ENCODE peak calls at places on chromosome 13, in nine cellular contexts. One of them, this sample, is unnamed.

GRCh38 chr13:28100149-28101121 is at the start of gene FLT3:
- DNase-seq in stimulated activated naive CD8-positive, alpha-beta T cell treated with anti-CD3 and anti-CD28 coated beads, Interleukin-15, Interleukin-2, amounts not matched to agents 100 U/mL and 50 U/mL, for 24 hours: peak
- DNase-seq in Caco-2: peak
- DNase-seq in NCI-H2029: no peak
- DNase-seq in GOT3: no peak
- DNase-seq in fibroblast of lung: peak
- DNase-seq in mucosa of descending colon: peak
- DNase-seq in stimulated activated CD4-positive, alpha-beta T cell treated with anti-CD3 and anti-CD28 coated beads, Interleukin-12 subunit alpha, Interleukin-12 subunit beta, amount 100 ng/mL, for 24 hours: peak
- DNase-seq in hepatic stellate cell: peak
- DNase-seq in this sample: no peak

GRCh38 chr13:26923824-26924605 is 163.4 kb upstream of the GPR12 start:
- DNase-seq in NCI-H2029: no peak
- DNase-seq in fibroblast of lung: peak
- DNase-seq in GOT3: no peak
- DNase-seq in mucosa of descending colon: no peak
- DNase-seq in Caco-2: no peak
- DNase-seq in stimulated activated CD4-positive, alpha-beta T cell treated with anti-CD3 and anti-CD28 coated beads, Interleukin-12 subunit alpha, Interleukin-12 subunit beta, amount 100 ng/mL, for 24 hours: no peak
- DNase-seq in stimulated activated naive CD8-positive, alpha-beta T cell treated with anti-CD3 and anti-CD28 coated beads, Interleukin-15, Interleukin-2, amounts not matched to agents 100 U/mL and 50 U/mL, for 24 hours: no peak
- DNase-seq in hepatic stellate cell: peak
- DNase-seq in this sample: no peak

GRCh38 chr13:97904059-97904458 is 49.4 kb upstream of the IPO5 start:
- DNase-seq in NCI-H2029: no peak
- DNase-seq in GOT3: no peak
- DNase-seq in hepatic stellate cell: no peak
- DNase-seq in Caco-2: no peak
- DNase-seq in stimulated activated naive CD8-positive, alpha-beta T cell treated with anti-CD3 and anti-CD28 coated beads, Interleukin-15, Interleukin-2, amounts not matched to agents 100 U/mL and 50 U/mL, for 24 hours: no peak
- DNase-seq in fibroblast of lung: no peak
- DNase-seq in mucosa of descending colon: no peak
- DNase-seq in stimulated activated CD4-positive, alpha-beta T cell treated with anti-CD3 and anti-CD28 coated beads, Interleukin-12 subunit alpha, Interleukin-12 subunit beta, amount 100 ng/mL, for 24 hours: no peak
- DNase-seq in this sample: no peak

GRCh38 chr13:52067237-52067636 is 42.7 kb downstream of the UTP14C start:
- DNase-seq in hepatic stellate cell: no peak
- DNase-seq in fibroblast of lung: no peak
- DNase-seq in NCI-H2029: no peak
- DNase-seq in GOT3: no peak
- DNase-seq in mucosa of descending colon: no peak
- DNase-seq in stimulated activated naive CD8-positive, alpha-beta T cell treated with anti-CD3 and anti-CD28 coated beads, Interleukin-15, Interleukin-2, amounts not matched to agents 100 U/mL and 50 U/mL, for 24 hours: no peak
- DNase-seq in stimulated activated CD4-positive, alpha-beta T cell treated with anti-CD3 and anti-CD28 coated beads, Interleukin-12 subunit alpha, Interleukin-12 subunit beta, amount 100 ng/mL, for 24 hours: no peak
- DNase-seq in Caco-2: no peak
- DNase-seq in this sample: no peak

GRCh38 chr13:98411617-98412310 is 165.1 kb downstream of the STK24 start:
- DNase-seq in stimulated activated CD4-positive, alpha-beta T cell treated with anti-CD3 and anti-CD28 coated beads, Interleukin-12 subunit alpha, Interleukin-12 subunit beta, amount 100 ng/mL, for 24 hours: no peak
- DNase-seq in Caco-2: peak
- DNase-seq in hepatic stellate cell: no peak
- DNase-seq in fibroblast of lung: no peak
- DNase-seq in GOT3: no peak
- DNase-seq in stimulated activated naive CD8-positive, alpha-beta T cell treated with anti-CD3 and anti-CD28 coated beads, Interleukin-15, Interleukin-2, amounts not matched to agents 100 U/mL and 50 U/mL, for 24 hours: no peak
- DNase-seq in mucosa of descending colon: no peak
- DNase-seq in NCI-H2029: no peak
- DNase-seq in this sample: no peak

GRCh38 chr13:60645552-60646138 is 248.6 kb downstream of the TDRD3 start:
- DNase-seq in hepatic stellate cell: no peak
- DNase-seq in stimulated activated CD4-positive, alpha-beta T cell treated with anti-CD3 and anti-CD28 coated beads, Interleukin-12 subunit alpha, Interleukin-12 subunit beta, amount 100 ng/mL, for 24 hours: no peak
- DNase-seq in GOT3: no peak
- DNase-seq in mucosa of descending colon: no peak
- DNase-seq in fibroblast of lung: no peak
- DNase-seq in Caco-2: no peak
- DNase-seq in stimulated activated naive CD8-positive, alpha-beta T cell treated with anti-CD3 and anti-CD28 coated beads, Interleukin-15, Interleukin-2, amounts not matched to agents 100 U/mL and 50 U/mL, for 24 hours: no peak
- DNase-seq in NCI-H2029: no peak
- DNase-seq in this sample: no peak

GRCh38 chr13:95512957-95513356 is 39.6 kb upstream of the CLDN10 start:
- DNase-seq in stimulated activated CD4-positive, alpha-beta T cell treated with anti-CD3 and anti-CD28 coated beads, Interleukin-12 subunit alpha, Interleukin-12 subunit beta, amount 100 ng/mL, for 24 hours: no peak
- DNase-seq in stimulated activated naive CD8-positive, alpha-beta T cell treated with anti-CD3 and anti-CD28 coated beads, Interleukin-15, Interleukin-2, amounts not matched to agents 100 U/mL and 50 U/mL, for 24 hours: no peak
- DNase-seq in hepatic stellate cell: no peak
- DNase-seq in NCI-H2029: no peak
- DNase-seq in fibroblast of lung: no peak
- DNase-seq in mucosa of descending colon: no peak
- DNase-seq in Caco-2: no peak
- DNase-seq in GOT3: no peak
- DNase-seq in this sample: no peak

GRCh38 chr13:101341464-101341863 is 74.8 kb downstream of the NALCN start:
- DNase-seq in mucosa of descending colon: no peak
- DNase-seq in Caco-2: no peak
- DNase-seq in fibroblast of lung: peak
- DNase-seq in stimulated activated CD4-positive, alpha-beta T cell treated with anti-CD3 and anti-CD28 coated beads, Interleukin-12 subunit alpha, Interleukin-12 subunit beta, amount 100 ng/mL, for 24 hours: no peak
- DNase-seq in GOT3: no peak
- DNase-seq in hepatic stellate cell: no peak
- DNase-seq in stimulated activated naive CD8-positive, alpha-beta T cell treated with anti-CD3 and anti-CD28 coated beads, Interleukin-15, Interleukin-2, amounts not matched to agents 100 U/mL and 50 U/mL, for 24 hours: no peak
- DNase-seq in NCI-H2029: no peak
- DNase-seq in this sample: no peak

GRCh38 chr13:58080806-58081205 is 449.3 kb downstream of the PCDH17 start:
- DNase-seq in hepatic stellate cell: no peak
- DNase-seq in fibroblast of lung: peak
- DNase-seq in stimulated activated naive CD8-positive, alpha-beta T cell treated with anti-CD3 and anti-CD28 coated beads, Interleukin-15, Interleukin-2, amounts not matched to agents 100 U/mL and 50 U/mL, for 24 hours: no peak
- DNase-seq in GOT3: no peak
- DNase-seq in Caco-2: no peak
- DNase-seq in NCI-H2029: no peak
- DNase-seq in mucosa of descending colon: no peak
- DNase-seq in stimulated activated CD4-positive, alpha-beta T cell treated with anti-CD3 and anti-CD28 coated beads, Interleukin-12 subunit alpha, Interleukin-12 subunit beta, amount 100 ng/mL, for 24 hours: no peak
- DNase-seq in this sample: no peak

GRCh38 chr13:41637578-41637977 is 180.2 kb downstream of the RGCC start:
- DNase-seq in stimulated activated naive CD8-positive, alpha-beta T cell treated with anti-CD3 and anti-CD28 coated beads, Interleukin-15, Interleukin-2, amounts not matched to agents 100 U/mL and 50 U/mL, for 24 hours: no peak
- DNase-seq in NCI-H2029: no peak
- DNase-seq in Caco-2: no peak
- DNase-seq in hepatic stellate cell: no peak
- DNase-seq in mucosa of descending colon: no peak
- DNase-seq in GOT3: no peak
- DNase-seq in stimulated activated CD4-positive, alpha-beta T cell treated with anti-CD3 and anti-CD28 coated beads, Interleukin-12 subunit alpha, Interleukin-12 subunit beta, amount 100 ng/mL, for 24 hours: no peak
- DNase-seq in fibroblast of lung: no peak
- DNase-seq in this sample: no peak

GRCh38 chr13:30880756-30881155 is 25.3 kb upstream of the MEDAG start:
- DNase-seq in fibroblast of lung: peak
- DNase-seq in GOT3: no peak
- DNase-seq in mucosa of descending colon: no peak
- DNase-seq in NCI-H2029: no peak
- DNase-seq in stimulated activated CD4-positive, alpha-beta T cell treated with anti-CD3 and anti-CD28 coated beads, Interleukin-12 subunit alpha, Interleukin-12 subunit beta, amount 100 ng/mL, for 24 hours: no peak
- DNase-seq in hepatic stellate cell: peak
- DNase-seq in stimulated activated naive CD8-positive, alpha-beta T cell treated with anti-CD3 and anti-CD28 coated beads, Interleukin-15, Interleukin-2, amounts not matched to agents 100 U/mL and 50 U/mL, for 24 hours: no peak
- DNase-seq in Caco-2: no peak
- DNase-seq in this sample: no peak

GRCh38 chr13:51360489-51360888 is 21.0 kb downstream of the SERPINE3 start:
- DNase-seq in GOT3: no peak
- DNase-seq in stimulated activated naive CD8-positive, alpha-beta T cell treated with anti-CD3 and anti-CD28 coated beads, Interleukin-15, Interleukin-2, amounts not matched to agents 100 U/mL and 50 U/mL, for 24 hours: no peak
- DNase-seq in stimulated activated CD4-positive, alpha-beta T cell treated with anti-CD3 and anti-CD28 coated beads, Interleukin-12 subunit alpha, Interleukin-12 subunit beta, amount 100 ng/mL, for 24 hours: no peak
- DNase-seq in Caco-2: no peak
- DNase-seq in hepatic stellate cell: no peak
- DNase-seq in NCI-H2029: no peak
- DNase-seq in fibroblast of lung: no peak
- DNase-seq in mucosa of descending colon: no peak
- DNase-seq in this sample: no peak

GRCh38 chr13:110507678-110508381 is 53.7 kb downstream of the RAB20 start:
- DNase-seq in hepatic stellate cell: no peak
- DNase-seq in Caco-2: peak
- DNase-seq in stimulated activated naive CD8-positive, alpha-beta T cell treated with anti-CD3 and anti-CD28 coated beads, Interleukin-15, Interleukin-2, amounts not matched to agents 100 U/mL and 50 U/mL, for 24 hours: no peak
- DNase-seq in fibroblast of lung: no peak
- DNase-seq in GOT3: no peak
- DNase-seq in NCI-H2029: peak
- DNase-seq in mucosa of descending colon: peak
- DNase-seq in stimulated activated CD4-positive, alpha-beta T cell treated with anti-CD3 and anti-CD28 coated beads, Interleukin-12 subunit alpha, Interleukin-12 subunit beta, amount 100 ng/mL, for 24 hours: no peak
- DNase-seq in this sample: no peak

GRCh38 chr13:48585456-48585840 is 52.6 kb upstream of the RCBTB2 start:
- DNase-seq in GOT3: no peak
- DNase-seq in hepatic stellate cell: no peak
- DNase-seq in stimulated activated CD4-positive, alpha-beta T cell treated with anti-CD3 and anti-CD28 coated beads, Interleukin-12 subunit alpha, Interleukin-12 subunit beta, amount 100 ng/mL, for 24 hours: no peak
- DNase-seq in stimulated activated naive CD8-positive, alpha-beta T cell treated with anti-CD3 and anti-CD28 coated beads, Interleukin-15, Interleukin-2, amounts not matched to agents 100 U/mL and 50 U/mL, for 24 hours: no peak
- DNase-seq in NCI-H2029: no peak
- DNase-seq in Caco-2: no peak
- DNase-seq in fibroblast of lung: peak
- DNase-seq in mucosa of descending colon: no peak
- DNase-seq in this sample: peak

GRCh38 chr13:20525144-20525600 is 485 bp downstream of the CRYL1 start:
- DNase-seq in hepatic stellate cell: peak
- DNase-seq in fibroblast of lung: peak
- DNase-seq in stimulated activated naive CD8-positive, alpha-beta T cell treated with anti-CD3 and anti-CD28 coated beads, Interleukin-15, Interleukin-2, amounts not matched to agents 100 U/mL and 50 U/mL, for 24 hours: peak
- DNase-seq in mucosa of descending colon: peak
- DNase-seq in Caco-2: no peak
- DNase-seq in GOT3: no peak
- DNase-seq in NCI-H2029: no peak
- DNase-seq in stimulated activated CD4-positive, alpha-beta T cell treated with anti-CD3 and anti-CD28 coated beads, Interleukin-12 subunit alpha, Interleukin-12 subunit beta, amount 100 ng/mL, for 24 hours: peak
- DNase-seq in this sample: peak

GRCh38 chr13:91409661-91410060 is 11.2 kb downstream of the GPC5 start:
- DNase-seq in mucosa of descending colon: no peak
- DNase-seq in stimulated activated naive CD8-positive, alpha-beta T cell treated with anti-CD3 and anti-CD28 coated beads, Interleukin-15, Interleukin-2, amounts not matched to agents 100 U/mL and 50 U/mL, for 24 hours: no peak
- DNase-seq in hepatic stellate cell: no peak
- DNase-seq in GOT3: no peak
- DNase-seq in stimulated activated CD4-positive, alpha-beta T cell treated with anti-CD3 and anti-CD28 coated beads, Interleukin-12 subunit alpha, Interleukin-12 subunit beta, amount 100 ng/mL, for 24 hours: no peak
- DNase-seq in Caco-2: no peak
- DNase-seq in NCI-H2029: no peak
- DNase-seq in fibroblast of lung: no peak
- DNase-seq in this sample: no peak

GRCh38 chr13:20997301-20998061 is 63.9 kb downstream of the LATS2 start:
- DNase-seq in stimulated activated naive CD8-positive, alpha-beta T cell treated with anti-CD3 and anti-CD28 coated beads, Interleukin-15, Interleukin-2, amounts not matched to agents 100 U/mL and 50 U/mL, for 24 hours: no peak
- DNase-seq in NCI-H2029: no peak
- DNase-seq in GOT3: no peak
- DNase-seq in Caco-2: no peak
- DNase-seq in stimulated activated CD4-positive, alpha-beta T cell treated with anti-CD3 and anti-CD28 coated beads, Interleukin-12 subunit alpha, Interleukin-12 subunit beta, amount 100 ng/mL, for 24 hours: no peak
- DNase-seq in fibroblast of lung: peak
- DNase-seq in mucosa of descending colon: no peak
- DNase-seq in hepatic stellate cell: peak
- DNase-seq in this sample: no peak

GRCh38 chr13:44429311-44429710 is 55.7 kb downstream of the SERP2 start:
- DNase-seq in mucosa of descending colon: no peak
- DNase-seq in hepatic stellate cell: no peak
- DNase-seq in fibroblast of lung: no peak
- DNase-seq in stimulated activated CD4-positive, alpha-beta T cell treated with anti-CD3 and anti-CD28 coated beads, Interleukin-12 subunit alpha, Interleukin-12 subunit beta, amount 100 ng/mL, for 24 hours: no peak
- DNase-seq in NCI-H2029: no peak
- DNase-seq in stimulated activated naive CD8-positive, alpha-beta T cell treated with anti-CD3 and anti-CD28 coated beads, Interleukin-15, Interleukin-2, amounts not matched to agents 100 U/mL and 50 U/mL, for 24 hours: no peak
- DNase-seq in GOT3: no peak
- DNase-seq in Caco-2: no peak
- DNase-seq in this sample: no peak